ENCODE peak calls at places on chromosomes 4 and X, in four cellular contexts. Y is NCI-H1417; B is HTR-8/SVneo; L is activated CD4-positive, alpha-beta T cell treated with anti-CD3 and anti-CD28 coated beads for 24 hours. I is an unnamed sample.
A peak's percentile ranks its signal among the peaks of the same experiment; 100 is the strongest.

GRCh38 chrX:127389900-127390299 is 570.4 kb downstream of the PRR32 start:
- DNase-seq in L (no peak), Y (no peak), B (no peak), I (no peak)

GRCh38 chrX:24294619-24295018 is 19.2 kb downstream of the SUPT20HL2 start:
- DNase-seq in B (no peak), L (peak; percentile 25), Y (no peak), I (no peak)

GRCh38 chr4:120630432-120630831 is 292.1 kb downstream of the PRDM5 start:
- DNase-seq in B (no peak), Y (no peak), L (no peak), I (no peak)

GRCh38 chrX:72132456-72132855 is 741 bp upstream of the RTL5 start:
- DNase-seq in Y (no peak), L (no peak), B (no peak), I (no peak)

GRCh38 chr4:2798399-2799301 is 5.8 kb downstream of the SH3BP2 start:
- DNase-seq in B (no peak), L (no peak), Y (no peak), I (no peak)

GRCh38 chr4:143443728-143444127 is 69.8 kb upstream of the SMARCA5 start:
- DNase-seq in B (no peak), L (no peak), Y (peak; percentile 11), I (no peak)

GRCh38 chrX:84363674-84364073 is 138.6 kb downstream of the HDX start:
- DNase-seq in B (no peak), Y (no peak), L (no peak), I (no peak)

GRCh38 chrX:54992911-54993622 is 921 bp downstream of the PFKFB1 start:
- DNase-seq in L (no peak), Y (no peak), B (no peak), I (no peak)

GRCh38 chr4:26912810-26913209 is 52.2 kb downstream of the STIM2 start:
- DNase-seq in B (no peak), L (no peak), Y (no peak), I (no peak)

GRCh38 chr4:15162465-15163283 is 160.4 kb downstream of the CPEB2 start:
- DNase-seq in L (no peak), Y (no peak), B (no peak), I (peak; percentile 11)

GRCh38 chrX:82711432-82711831 is 796.7 kb upstream of the POU3F4 start:
- DNase-seq in Y (no peak), L (no peak), B (no peak), I (no peak)

GRCh38 chr4:182245541-182246245 is 2.5 kb downstream of the TENM3 start:
- DNase-seq in L (no peak), B (no peak), Y (no peak), I (no peak)

GRCh38 chr4:52780627-52781354 is 29.6 kb upstream of the ERVMER34-1 start:
- DNase-seq in B (no peak), Y (no peak), L (no peak), I (no peak)

GRCh38 chr4:2306773-2307410 is 45.0 kb upstream of the MXD4 start:
- DNase-seq in L (no peak), B (no peak), Y (no peak), I (no peak)

GRCh38 chr4:40040908-40041307 is 15.7 kb upstream of the N4BP2 start:
- DNase-seq in B (no peak), L (no peak), Y (no peak), I (no peak)

GRCh38 chrX:115058276-115058675 is 40.9 kb upstream of the IL13RA2 start:
- DNase-seq in Y (no peak), B (peak; percentile 0), L (no peak), I (peak; percentile 5)

GRCh38 chr4:23312686-23313085 is 577.2 kb downstream of the PPARGC1A start:
- DNase-seq in B (no peak), L (no peak), Y (no peak), I (no peak)

GRCh38 chr4:89438102-89438831 is 130.7 kb upstream of the GPRIN3 start:
- DNase-seq in Y (no peak), L (peak; percentile 22), B (peak; percentile 34), I (peak; percentile 31)

GRCh38 chr4:23835814-23836478 is 53.9 kb downstream of the PPARGC1A start:
- DNase-seq in L (no peak), B (no peak), Y (peak; percentile 48), I (no peak)

GRCh38 chr4:153259679-153260078 is 55.4 kb downstream of the TRIM2 start:
- DNase-seq in L (no peak), B (no peak), Y (no peak), I (no peak)